ENCODE peak calls at places on chromosomes 11 and 22, in four cellular contexts. One of them, this sample, is unnamed.
A peak's percentile ranks its signal among the peaks of the same experiment; 100 is the strongest.

GRCh38 chr22:30637701-30638114 is 2.1 kb downstream of the SLC35E4 start:
- DNase-seq in pancreas: no peak
- DNase-seq in CD8-positive, alpha-beta T cell: no peak
- DNase-seq in HAP-1: peak; percentile 47
- DNase-seq in this sample: no peak

GRCh38 chr11:445765-446588 is 4.1 kb upstream of the PTDSS2 start:
- DNase-seq in CD8-positive, alpha-beta T cell: no peak
- DNase-seq in HAP-1: no peak
- DNase-seq in pancreas: peak; percentile 53
- DNase-seq in this sample: peak; percentile 84

GRCh38 chr22:23240639-23241389 is 60.5 kb downstream of the BCR start:
- DNase-seq in HAP-1: no peak
- DNase-seq in pancreas: peak; percentile 45
- DNase-seq in CD8-positive, alpha-beta T cell: no peak
- DNase-seq in this sample: no peak

GRCh38 chr11:10315083-10315482 is 10.2 kb downstream of the ADM start:
- DNase-seq in HAP-1: no peak
- DNase-seq in CD8-positive, alpha-beta T cell: no peak
- DNase-seq in pancreas: no peak
- DNase-seq in this sample: no peak

GRCh38 chr22:18970180-18970947 is 34.3 kb upstream of the PRODH start:
- DNase-seq in CD8-positive, alpha-beta T cell: no peak
- DNase-seq in pancreas: peak; percentile 72
- DNase-seq in HAP-1: peak; percentile 63
- DNase-seq in this sample: no peak

GRCh38 chr11:598005-598680 is 17.6 kb downstream of the IRF7 start:
- DNase-seq in HAP-1: no peak
- DNase-seq in pancreas: no peak
- DNase-seq in CD8-positive, alpha-beta T cell: no peak
- DNase-seq in this sample: no peak

GRCh38 chr11:65459552-65459951 is 37.0 kb downstream of the NEAT1 start:
- DNase-seq in pancreas: no peak
- DNase-seq in CD8-positive, alpha-beta T cell: no peak
- DNase-seq in HAP-1: no peak
- DNase-seq in this sample: peak; percentile 22

GRCh38 chr11:90757851-90758494 is 535.1 kb upstream of the CHORDC1 start:
- DNase-seq in pancreas: no peak
- DNase-seq in HAP-1: no peak
- DNase-seq in CD8-positive, alpha-beta T cell: no peak
- DNase-seq in this sample: no peak

GRCh38 chr22:17910561-17911311 is 113.6 kb downstream of the MICAL3 start:
- DNase-seq in HAP-1: no peak
- DNase-seq in pancreas: no peak
- DNase-seq in CD8-positive, alpha-beta T cell: no peak
- DNase-seq in this sample: no peak

GRCh38 chr11:62030071-62030684 is 62.7 kb upstream of the FTH1 start:
- DNase-seq in HAP-1: peak; percentile 13
- DNase-seq in CD8-positive, alpha-beta T cell: no peak
- DNase-seq in pancreas: no peak
- DNase-seq in this sample: no peak

GRCh38 chr22:37309221-37310074 is 27.1 kb downstream of the CYTH4 start:
- DNase-seq in CD8-positive, alpha-beta T cell: peak; percentile 70
- DNase-seq in HAP-1: no peak
- DNase-seq in pancreas: no peak
- DNase-seq in this sample: no peak

GRCh38 chr11:114846040-114846791 is 167.9 kb downstream of the NXPE2 start:
- DNase-seq in CD8-positive, alpha-beta T cell: no peak
- DNase-seq in HAP-1: no peak
- DNase-seq in pancreas: no peak
- DNase-seq in this sample: no peak

GRCh38 chr11:10456519-10456918 is 1.5 kb downstream of the AMPD3 start:
- DNase-seq in pancreas: no peak
- DNase-seq in CD8-positive, alpha-beta T cell: peak; percentile 27
- DNase-seq in HAP-1: no peak
- DNase-seq in this sample: no peak

GRCh38 chr11:11422291-11423128 is 69.5 kb upstream of the CSNK2A3 start:
- DNase-seq in CD8-positive, alpha-beta T cell: no peak
- DNase-seq in HAP-1: no peak
- DNase-seq in pancreas: no peak
- DNase-seq in this sample: no peak

GRCh38 chr11:134275534-134276395 is at the start of gene GLB1L3:
- DNase-seq in CD8-positive, alpha-beta T cell: peak; percentile 77
- DNase-seq in pancreas: no peak
- DNase-seq in HAP-1: peak; percentile 46
- DNase-seq in this sample: peak; percentile 29

GRCh38 chr11:113540416-113541330 is 65.5 kb upstream of the DRD2 start:
- DNase-seq in CD8-positive, alpha-beta T cell: no peak
- DNase-seq in pancreas: no peak
- DNase-seq in HAP-1: no peak
- DNase-seq in this sample: no peak

GRCh38 chr11:86606849-86607481 is 65.5 kb downstream of the ME3 start:
- DNase-seq in HAP-1: no peak
- DNase-seq in pancreas: no peak
- DNase-seq in CD8-positive, alpha-beta T cell: no peak
- DNase-seq in this sample: no peak

GRCh38 chr11:134882141-134882540 is 470.1 kb upstream of the B3GAT1 start:
- DNase-seq in CD8-positive, alpha-beta T cell: no peak
- DNase-seq in pancreas: no peak
- DNase-seq in HAP-1: no peak
- DNase-seq in this sample: no peak

GRCh38 chr22:43000441-43001175 is 14.3 kb downstream of the PACSIN2 start:
- DNase-seq in CD8-positive, alpha-beta T cell: no peak
- DNase-seq in HAP-1: peak; percentile 44
- DNase-seq in pancreas: no peak
- DNase-seq in this sample: peak; percentile 12

GRCh38 chr11:44899959-44900358 is 50.7 kb downstream of the TP53I11 start:
- DNase-seq in pancreas: no peak
- DNase-seq in HAP-1: peak; percentile 18
- DNase-seq in CD8-positive, alpha-beta T cell: no peak
- DNase-seq in this sample: peak; percentile 24

GRCh38 chr11:95305726-95306522 is 74.9 kb upstream of the SESN3 start:
- DNase-seq in pancreas: no peak
- DNase-seq in HAP-1: peak; percentile 54
- DNase-seq in CD8-positive, alpha-beta T cell: no peak
- DNase-seq in this sample: no peak

GRCh38 chr11:132519226-132519860 is 1013.0 kb downstream of the OPCML start:
- DNase-seq in CD8-positive, alpha-beta T cell: no peak
- DNase-seq in pancreas: no peak
- DNase-seq in HAP-1: no peak
- DNase-seq in this sample: no peak

GRCh38 chr11:45932217-45932616 is 9.8 kb downstream of the LARGE2 start:
- DNase-seq in CD8-positive, alpha-beta T cell: no peak
- DNase-seq in pancreas: no peak
- DNase-seq in HAP-1: no peak
- DNase-seq in this sample: no peak

GRCh38 chr11:123430736-123431356 is 777 bp downstream of the GRAMD1B start:
- DNase-seq in HAP-1: peak; percentile 50
- DNase-seq in CD8-positive, alpha-beta T cell: peak; percentile 62
- DNase-seq in pancreas: peak; percentile 59
- DNase-seq in this sample: peak; percentile 83

GRCh38 chr11:102111787-102112653 is 1.8 kb downstream of the YAP1 start:
- DNase-seq in CD8-positive, alpha-beta T cell: peak; percentile 20
- DNase-seq in HAP-1: peak; percentile 64
- DNase-seq in pancreas: no peak
- DNase-seq in this sample: no peak

GRCh38 chr11:117996058-117996457 is 9.9 kb downstream of the IL10RA start:
- DNase-seq in CD8-positive, alpha-beta T cell: no peak
- DNase-seq in HAP-1: no peak
- DNase-seq in pancreas: no peak
- DNase-seq in this sample: no peak

GRCh38 chr22:21593406-21594232 is 26.1 kb downstream of the UBE2L3 start:
- DNase-seq in HAP-1: no peak
- DNase-seq in CD8-positive, alpha-beta T cell: no peak
- DNase-seq in pancreas: no peak
- DNase-seq in this sample: peak; percentile 31

GRCh38 chr11:119347242-119347641 is 737 bp upstream of the MFRP start:
- DNase-seq in CD8-positive, alpha-beta T cell: no peak
- DNase-seq in HAP-1: no peak
- DNase-seq in pancreas: no peak
- DNase-seq in this sample: no peak

GRCh38 chr22:22591348-22592299 is 32.6 kb upstream of the PRAME start:
- DNase-seq in HAP-1: no peak
- DNase-seq in pancreas: no peak
- DNase-seq in CD8-positive, alpha-beta T cell: no peak
- DNase-seq in this sample: no peak

GRCh38 chr11:128105511-128105910 is 481.8 kb downstream of the ETS1 start:
- DNase-seq in pancreas: no peak
- DNase-seq in HAP-1: no peak
- DNase-seq in CD8-positive, alpha-beta T cell: no peak
- DNase-seq in this sample: no peak

GRCh38 chr22:44616882-44617655 is 84.9 kb upstream of the PRR5 start:
- DNase-seq in pancreas: no peak
- DNase-seq in CD8-positive, alpha-beta T cell: no peak
- DNase-seq in HAP-1: no peak
- DNase-seq in this sample: no peak

GRCh38 chr11:4127357-4127756 is 32.8 kb downstream of the RRM1 start:
- DNase-seq in CD8-positive, alpha-beta T cell: no peak
- DNase-seq in HAP-1: no peak
- DNase-seq in pancreas: no peak
- DNase-seq in this sample: no peak

GRCh38 chr22:28771195-28771791 is 1.2 kb upstream of the CCDC117 start:
- DNase-seq in CD8-positive, alpha-beta T cell: no peak
- DNase-seq in pancreas: no peak
- DNase-seq in HAP-1: no peak
- DNase-seq in this sample: no peak

GRCh38 chr11:60498853-60499252 is 6.3 kb downstream of the MS4A12 start:
- DNase-seq in HAP-1: no peak
- DNase-seq in CD8-positive, alpha-beta T cell: no peak
- DNase-seq in pancreas: no peak
- DNase-seq in this sample: peak; percentile 69

GRCh38 chr11:34356918-34357645 is 728 bp downstream of the ABTB2 start:
- DNase-seq in CD8-positive, alpha-beta T cell: peak; percentile 54
- DNase-seq in pancreas: peak; percentile 83
- DNase-seq in HAP-1: peak; percentile 54
- DNase-seq in this sample: peak; percentile 80

GRCh38 chr11:120632579-120632978 is 121.0 kb downstream of the GRIK4 start:
- DNase-seq in CD8-positive, alpha-beta T cell: no peak
- DNase-seq in HAP-1: no peak
- DNase-seq in pancreas: no peak
- DNase-seq in this sample: no peak

GRCh38 chr11:134558258-134558835 is 146.3 kb upstream of the B3GAT1 start:
- DNase-seq in pancreas: no peak
- DNase-seq in HAP-1: no peak
- DNase-seq in CD8-positive, alpha-beta T cell: no peak
- DNase-seq in this sample: no peak

GRCh38 chr11:124197999-124198398 is 14.9 kb downstream of the OR10D3 start:
- DNase-seq in HAP-1: no peak
- DNase-seq in pancreas: no peak
- DNase-seq in CD8-positive, alpha-beta T cell: no peak
- DNase-seq in this sample: no peak

GRCh38 chr11:35276396-35276795 is 137.4 kb downstream of the CD44 start:
- DNase-seq in HAP-1: no peak
- DNase-seq in CD8-positive, alpha-beta T cell: peak; percentile 26
- DNase-seq in pancreas: no peak
- DNase-seq in this sample: no peak

DNA sequence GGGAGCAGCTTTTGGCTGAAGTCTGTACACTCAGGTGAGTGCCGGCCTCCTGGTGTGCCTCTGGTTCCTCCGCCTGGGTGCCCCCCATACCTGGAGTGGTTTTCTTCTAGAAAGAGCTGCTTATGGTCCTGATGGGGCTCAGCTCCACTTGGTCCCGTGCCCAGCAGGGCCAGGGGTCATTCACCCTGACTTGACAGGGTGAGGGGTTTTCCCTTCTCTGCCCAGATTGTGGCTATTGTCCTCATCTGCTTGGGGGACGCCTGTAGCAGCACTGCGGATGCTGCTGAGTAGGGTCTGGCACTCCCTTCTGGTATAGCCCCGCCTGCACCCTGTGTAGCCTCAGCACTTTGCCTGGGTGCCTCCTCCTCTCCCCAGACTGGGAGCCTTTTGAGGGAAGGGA is 8.2 kb downstream of the OMP start:
- DNase-seq in CD8-positive, alpha-beta T cell: no peak
- DNase-seq in HAP-1: no peak
- DNase-seq in pancreas: no peak
- DNase-seq in this sample: peak; percentile 30
- H3K4me1 ChIP-seq in CD8-positive, alpha-beta T cell: no peaks in the 10 kb centered on the region
- H3K4me1 ChIP-seq in HAP-1: no peaks in the 10 kb centered on the region
- H3K4me1 ChIP-seq in pancreas: peaks cover 24% of the 10 kb centered on the region
- H3K4me1 ChIP-seq in this sample: peaks cover 30% of the 10 kb centered on the region

DNA sequence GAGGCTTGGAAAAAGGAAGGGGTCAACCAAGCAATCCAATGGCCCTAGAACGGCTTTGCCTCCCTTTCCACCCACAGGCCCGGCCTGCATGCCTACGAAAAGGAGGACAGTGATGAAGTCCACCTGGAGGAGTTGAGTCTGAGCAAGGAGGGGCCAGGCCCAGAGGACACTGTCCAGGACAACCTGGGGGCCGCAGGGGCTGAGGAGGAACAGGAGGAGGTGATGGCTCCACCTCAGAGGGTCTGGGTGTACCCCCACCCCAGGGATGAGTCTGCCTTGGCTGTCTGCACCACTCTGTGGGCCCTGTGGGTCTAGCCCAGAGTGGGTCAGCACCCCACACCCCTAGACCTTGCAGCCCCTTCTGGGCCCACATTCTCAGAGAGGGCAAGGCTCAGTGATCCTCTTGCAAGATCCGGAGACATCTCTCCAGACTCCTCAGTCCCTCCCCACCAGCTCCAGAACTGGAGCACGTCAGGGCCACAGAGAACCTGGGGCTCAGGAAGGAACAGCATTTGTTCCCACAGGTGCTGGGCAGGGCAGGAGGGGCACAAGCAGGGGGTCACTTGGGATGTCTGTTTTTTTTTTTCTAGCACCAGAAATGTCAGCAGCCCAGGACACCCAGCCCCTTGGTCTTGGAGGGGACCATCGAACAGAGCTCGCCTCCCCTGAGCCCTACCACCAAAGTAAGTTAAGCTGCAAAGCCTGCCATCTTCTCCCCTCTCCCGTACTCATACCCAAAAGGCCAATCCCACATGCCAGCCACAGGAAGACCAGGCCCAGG is 8.2 kb downstream of the PRR33 start:
- DNase-seq in HAP-1: no peak
- DNase-seq in pancreas: no peak
- DNase-seq in CD8-positive, alpha-beta T cell: no peak
- DNase-seq in this sample: peak; percentile 39
- H3K4me1 ChIP-seq in HAP-1: no peaks in the 10 kb centered on the region
- H3K4me1 ChIP-seq in pancreas: no peaks in the 10 kb centered on the region
- H3K4me1 ChIP-seq in CD8-positive, alpha-beta T cell: peaks cover 23% of the 10 kb centered on the region
- H3K4me1 ChIP-seq in this sample: peaks cover 3% of the 10 kb centered on the region

GRCh38 chr11:69295079-69295994 is 1.4 kb downstream of the MYEOV start:
- DNase-seq in HAP-1: no peak
- DNase-seq in pancreas: no peak
- DNase-seq in CD8-positive, alpha-beta T cell: no peak
- DNase-seq in this sample: peak; percentile 48
- H3K4me1 ChIP-seq in HAP-1: no peaks in the 10 kb centered on the region
- H3K4me1 ChIP-seq in pancreas: peaks cover 16% of the 10 kb centered on the region
- H3K4me1 ChIP-seq in CD8-positive, alpha-beta T cell: peaks cover 37% of the 10 kb centered on the region
- H3K4me1 ChIP-seq in this sample: peaks cover 62% of the 10 kb centered on the region

GRCh38 chr11:57646756-57647303 is 2.9 kb downstream of the YPEL4 start:
- DNase-seq in CD8-positive, alpha-beta T cell: no peak
- DNase-seq in pancreas: no peak
- DNase-seq in HAP-1: no peak
- DNase-seq in this sample: no peak
- H3K4me1 ChIP-seq in CD8-positive, alpha-beta T cell: peaks cover 19% of the 10 kb centered on the region
- H3K4me1 ChIP-seq in pancreas: peaks cover 4% of the 10 kb centered on the region
- H3K4me1 ChIP-seq in HAP-1: peaks cover 5% of the 10 kb centered on the region
- H3K4me1 ChIP-seq in this sample: no peaks in the 10 kb centered on the region